ENCODE peak calls at places on chromosomes 2 and 18, in ten cellular contexts. F, R, G, B, A, K, D, N, I and T are unnamed samples.
A peak's percentile ranks its signal among the peaks of the same experiment; 100 is the strongest.

GRCh38 chr2:229661478-229661877 is 52.9 kb downstream of the DNER start:
- DNase-seq in F (no peak), R (no peak), G (no peak), B (no peak), A (no peak), K (no peak), D (no peak), N (no peak), I (no peak), T (no peak)

GRCh38 chr2:222892321-222892720 is 31.5 kb downstream of the ACSL3 start:
- DNase-seq in F (no peak), R (peak; percentile 41), G (no peak), B (no peak), A (no peak), K (no peak), D (no peak), N (no peak), I (no peak), T (no peak)

GRCh38 chr2:34547900-34548299 is 948.8 kb upstream of the FAM98A start:
- DNase-seq in F (no peak), R (no peak), G (no peak), B (no peak), A (no peak), K (no peak), D (no peak), N (no peak), I (no peak), T (no peak)

GRCh38 chr18:57175550-57175949 is 28.7 kb downstream of the BOD1L2 start:
- DNase-seq in F (no peak), R (no peak), G (no peak), B (no peak), A (no peak), K (no peak), D (no peak), N (no peak), I (no peak), T (no peak)

GRCh38 chr2:106983305-106983704 is 97.3 kb upstream of the ST6GAL2 start:
- DNase-seq in F (no peak), R (peak; percentile 68), G (no peak), B (no peak), A (no peak), K (no peak), D (no peak), N (no peak), I (no peak), T (no peak)

GRCh38 chr2:48530033-48530804 is at the start of gene STON1:
- DNase-seq in F (no peak), R (no peak), G (peak; percentile 51), B (no peak), A (no peak), K (peak; percentile 26), D (no peak), N (peak; percentile 51), I (peak; percentile 56), T (no peak)

GRCh38 chr2:145199052-145199451 is 679.1 kb upstream of the ZEB2 start:
- DNase-seq in F (no peak), R (no peak), G (no peak), B (no peak), A (no peak), K (peak; percentile 43), D (peak; percentile 48), N (no peak), I (no peak), T (no peak)

GRCh38 chr2:54166121-54166773 is 50.8 kb downstream of the ACYP2 start:
- DNase-seq in F (no peak), R (no peak), G (no peak), B (no peak), A (no peak), K (no peak), D (no peak), N (no peak), I (no peak), T (no peak)

GRCh38 chr18:35616664-35617423 is 35.3 kb downstream of the GALNT1 start:
- DNase-seq in F (peak; percentile 58), R (peak; percentile 95), G (peak; percentile 28), B (peak; percentile 86), A (peak; percentile 21), K (peak; percentile 56), D (no peak), N (peak; percentile 61), I (peak; percentile 53), T (peak; percentile 88)

GRCh38 chr2:230494980-230495379 is 79.0 kb downstream of the SP100 start:
- DNase-seq in F (no peak), R (no peak), G (no peak), B (no peak), A (no peak), K (no peak), D (no peak), N (no peak), I (no peak), T (no peak)

GRCh38 chr2:150101947-150102346 is 385.5 kb downstream of the RND3 start:
- DNase-seq in F (no peak), R (no peak), G (no peak), B (no peak), A (no peak), K (no peak), D (no peak), N (no peak), I (no peak), T (no peak)

GRCh38 chr2:109370399-109370990 is 241.5 kb downstream of the SH3RF3 start:
- DNase-seq in F (no peak), R (no peak), G (no peak), B (peak; percentile 20), A (no peak), K (no peak), D (no peak), N (no peak), I (no peak), T (no peak)

GRCh38 chr2:239158641-239159475 is 242.0 kb downstream of the HDAC4 start:
- DNase-seq in F (no peak), R (no peak), G (peak; percentile 11), B (no peak), A (no peak), K (no peak), D (no peak), N (peak; percentile 6), I (no peak), T (no peak)

GRCh38 chr2:165833156-165833555 is 39.1 kb upstream of the GALNT3 start:
- DNase-seq in F (no peak), R (peak; percentile 74), G (no peak), B (no peak), A (peak; percentile 15), K (no peak), D (no peak), N (no peak), I (no peak), T (no peak)

GRCh38 chr2:71938108-71938507 is 209.6 kb downstream of the CYP26B1 start:
- DNase-seq in F (no peak), R (no peak), G (no peak), B (no peak), A (no peak), K (no peak), D (no peak), N (no peak), I (no peak), T (no peak)

GRCh38 chr2:225073198-225073597 is 30.9 kb upstream of the DOCK10 start:
- DNase-seq in F (no peak), R (no peak), G (no peak), B (no peak), A (no peak), K (no peak), D (no peak), N (no peak), I (no peak), T (no peak)

GRCh38 chr2:172698041-172698863 is 37.4 kb upstream of the RAPGEF4 start:
- DNase-seq in F (no peak), R (peak; percentile 91), G (no peak), B (no peak), A (peak; percentile 82), K (no peak), D (no peak), N (peak; percentile 59), I (no peak), T (peak; percentile 25)

GRCh38 chr2:225041871-225042799 is at the start of gene DOCK10:
- DNase-seq in F (peak; percentile 40), R (peak; percentile 54), G (no peak), B (peak; percentile 55), A (no peak), K (peak; percentile 56), D (no peak), N (peak; percentile 16), I (peak; percentile 66), T (no peak)

GRCh38 chr2:153478289-153479261 is at the start of gene RPRM:
- DNase-seq in F (peak; percentile 20), R (peak; percentile 29), G (peak; percentile 46), B (peak; percentile 41), A (no peak), K (peak; percentile 79), D (peak; percentile 70), N (peak; percentile 65), I (no peak), T (no peak)

GRCh38 chr18:41530959-41531358 is 424.1 kb upstream of the PIK3C3 start:
- DNase-seq in F (no peak), R (no peak), G (no peak), B (no peak), A (no peak), K (no peak), D (no peak), N (no peak), I (no peak), T (no peak)

GRCh38 chr18:45467307-45467706 is 148.0 kb upstream of the SLC14A2 start:
- DNase-seq in F (no peak), R (no peak), G (no peak), B (no peak), A (no peak), K (no peak), D (no peak), N (no peak), I (no peak), T (no peak)

GRCh38 chr2:18001671-18002070 is 123.2 kb downstream of the KCNS3 start:
- DNase-seq in F (no peak), R (no peak), G (no peak), B (no peak), A (peak; percentile 2), K (no peak), D (no peak), N (peak; percentile 3), I (no peak), T (no peak)

GRCh38 chr2:227388537-227389011 is 825 bp upstream of the SCYGR1 start:
- DNase-seq in F (no peak), R (peak; percentile 94), G (no peak), B (no peak), A (peak; percentile 52), K (no peak), D (no peak), N (no peak), I (no peak), T (no peak)

GRCh38 chr2:45709137-45709536 is 57.7 kb downstream of the PRKCE start:
- DNase-seq in F (no peak), R (no peak), G (no peak), B (no peak), A (no peak), K (no peak), D (no peak), N (no peak), I (no peak), T (no peak)

GRCh38 chr2:16278421-16279200 is 338.3 kb downstream of the MYCN start:
- DNase-seq in F (no peak), R (no peak), G (no peak), B (no peak), A (no peak), K (no peak), D (no peak), N (no peak), I (no peak), T (no peak)

GRCh38 chr18:25016666-25017065 is 335.3 kb downstream of the ZNF521 start:
- DNase-seq in F (no peak), R (no peak), G (no peak), B (no peak), A (no peak), K (no peak), D (no peak), N (peak; percentile 10), I (no peak), T (no peak)

GRCh38 chr2:43950383-43951008 is 45.3 kb downstream of the LRPPRC start:
- DNase-seq in F (no peak), R (peak; percentile 6), G (no peak), B (no peak), A (peak; percentile 66), K (peak; percentile 52), D (no peak), N (peak; percentile 83), I (peak; percentile 14), T (no peak)

GRCh38 chr2:26298638-26299393 is 47.1 kb upstream of the SELENOI start:
- DNase-seq in F (peak; percentile 3), R (peak; percentile 43), G (peak; percentile 62), B (peak; percentile 51), A (no peak), K (peak; percentile 37), D (no peak), N (peak; percentile 70), I (peak; percentile 26), T (no peak)